ENCODE peak calls at places on chromosomes 11 and 22, in six cellular contexts. G is PC-3, N is upper lobe of right lung, P is ovary, T is thoracic aorta, W is heart right ventricle. F is an unnamed sample.

GRCh38 chr22:50498322-50498861 is 9.1 kb downstream of the LMF2 start:
- DNase-seq in P (no peak), W (peak), N (no peak), G (peak), T (no peak), F (peak)

GRCh38 chr11:123654566-123655081 is at the start of gene SCN3B:
- DNase-seq in N (peak), P (peak), G (peak), T (no peak), W (peak), F (peak)

GRCh38 chr11:73859671-73860070 is 17.0 kb downstream of the COA4 start:
- DNase-seq in T (no peak), W (no peak), N (no peak), P (no peak), G (no peak), F (no peak)

GRCh38 chr22:48340727-48341709 is 1486.7 kb downstream of the BRD1 start:
- DNase-seq in T (no peak), P (no peak), G (no peak), W (no peak), N (no peak), F (no peak)

GRCh38 chr11:102225689-102226562 is 91.4 kb upstream of the BIRC3 start:
- DNase-seq in W (no peak), N (no peak), P (no peak), T (no peak), G (peak), F (no peak)

GRCh38 chr22:23497016-23497885 is 82.8 kb downstream of the IGLL1 start:
- DNase-seq in P (no peak), G (no peak), W (no peak), T (no peak), N (peak), F (no peak)

GRCh38 chr11:65208785-65209710 is 27.3 kb downstream of the CAPN1 start:
- DNase-seq in T (no peak), P (no peak), N (no peak), W (no peak), G (no peak), F (peak)

GRCh38 chr11:126127898-126128297 is 65.2 kb upstream of the CDON start:
- DNase-seq in G (no peak), N (no peak), T (no peak), P (peak), W (no peak), F (no peak)

GRCh38 chr11:79514269-79514668 is 73.4 kb upstream of the TENM4 start:
- DNase-seq in G (no peak), P (no peak), W (no peak), N (no peak), T (no peak), F (no peak)

GRCh38 chr22:27345681-27346080 is 455.9 kb downstream of the MN1 start:
- DNase-seq in G (no peak), W (no peak), P (no peak), N (no peak), T (no peak), F (no peak)

GRCh38 chr22:29475550-29475949 is 4.5 kb upstream of the NEFH start:
- DNase-seq in G (no peak), N (no peak), T (no peak), P (no peak), W (no peak), F (no peak)

GRCh38 chr11:71495286-71496090 is 31.6 kb upstream of the KRTAP5-7 start:
- DNase-seq in N (no peak), P (no peak), T (no peak), G (no peak), W (no peak), F (no peak)

GRCh38 chr22:23180301-23180892 is at the start of gene BCR:
- DNase-seq in W (peak), G (peak), P (peak), T (no peak), N (peak), F (peak)

GRCh38 chr22:24503137-24503850 is 8.2 kb downstream of the UPB1 start:
- DNase-seq in T (no peak), W (peak), G (peak), N (no peak), P (peak), F (peak)

GRCh38 chr22:27283714-27284113 is 517.8 kb downstream of the MN1 start:
- DNase-seq in T (no peak), P (no peak), G (no peak), N (no peak), W (no peak), F (no peak)

GRCh38 chr11:10856689-10857603 is 907 bp downstream of the ZBED5 start:
- DNase-seq in P (peak), W (peak), G (peak), N (no peak), T (no peak), F (no peak)

GRCh38 chr11:132336781-132337535 is 966.5 kb downstream of the NTM start:
- DNase-seq in P (no peak), G (no peak), W (no peak), T (no peak), N (no peak), F (no peak)

GRCh38 chr11:17770048-17770652 is 35.6 kb downstream of the KCNC1 start:
- DNase-seq in T (no peak), N (peak), W (no peak), G (no peak), P (no peak), F (peak)

DNA sequence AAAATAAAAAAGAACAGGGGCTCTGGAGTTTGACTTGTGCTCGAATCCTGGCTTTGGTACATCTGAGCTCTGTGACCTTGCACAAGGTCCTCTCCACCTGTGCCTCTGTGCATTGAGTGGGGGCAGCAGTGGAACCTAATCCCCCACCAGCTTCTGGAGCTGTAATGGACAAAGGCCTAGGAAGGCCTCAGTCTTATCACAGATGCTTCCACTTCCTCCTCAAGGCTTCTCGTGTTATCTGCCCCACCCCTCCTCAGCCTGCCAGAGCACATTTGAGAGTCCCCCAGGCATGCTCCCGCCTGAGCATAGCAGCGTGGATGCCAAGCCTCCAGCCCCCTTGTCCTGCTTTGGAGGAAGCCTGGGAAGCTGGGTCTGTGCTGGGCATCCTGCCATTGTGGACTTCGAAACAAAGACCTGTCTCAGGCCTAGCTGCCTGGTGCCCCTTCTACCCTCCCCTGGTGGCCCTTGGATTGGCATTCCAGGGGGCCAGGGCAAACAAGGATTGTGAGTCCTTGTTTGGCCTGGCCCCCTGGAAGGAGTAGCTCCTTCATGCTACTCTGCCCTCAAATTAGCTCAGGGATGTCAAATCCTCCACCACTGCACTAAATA is 15.0 kb downstream of the SLC35E4 start:
- DNase-seq in G (no peak), N (no peak), T (no peak), W (no peak), P (no peak), F (no peak)
- H3K27ac ChIP-seq in G (no peak), N (no peak), T (no peak), W (no peak), P (no peak), F (no peak)

DNA sequence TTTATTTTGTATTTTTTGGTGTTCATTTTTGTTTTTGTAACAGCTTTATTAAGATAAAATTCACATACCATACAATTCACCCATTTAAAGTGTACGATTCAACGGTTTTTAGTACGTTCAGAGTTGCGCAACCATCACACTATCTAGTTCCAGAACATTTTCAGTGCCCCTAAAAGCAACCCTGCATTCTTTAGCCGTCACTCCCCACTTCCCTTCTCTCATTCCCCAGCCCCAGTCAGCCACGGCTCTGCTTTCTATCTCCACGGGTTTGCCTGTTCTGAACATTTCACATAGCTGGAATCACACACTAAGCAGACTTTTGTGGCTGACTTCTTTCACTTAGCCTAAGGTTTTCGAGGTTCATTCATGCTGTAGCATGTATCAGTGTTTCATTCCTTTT is 9.6 kb upstream of the KCNQ1OT1 start:
- DNase-seq in W (no peak), N (no peak), P (peak), T (no peak), G (no peak), F (no peak)
- H3K27ac ChIP-seq in W (no peak), N (peak), P (no peak), T (no peak), G (no peak), F (no peak)

GRCh38 chr22:37516456-37516855 is 2.8 kb downstream of the CARD10 start:
- DNase-seq in P (no peak), W (no peak), G (no peak), N (no peak), T (no peak), F (no peak)

GRCh38 chr22:37511368-37512104 is 7.7 kb downstream of the CARD10 start:
- DNase-seq in W (no peak), G (no peak), T (no peak), N (no peak), P (no peak), F (no peak)

GRCh38 chr22:37517826-37518450 is 1.3 kb downstream of the CARD10 start:
- DNase-seq in G (no peak), W (no peak), T (no peak), P (no peak), N (no peak), F (no peak)

GRCh38 chr22:37515902-37516301 is 3.3 kb downstream of the CARD10 start:
- DNase-seq in W (no peak), G (no peak), P (no peak), N (no peak), T (no peak), F (no peak)

GRCh38 chr22:37514526-37515051 is 4.6 kb downstream of the CARD10 start:
- DNase-seq in P (no peak), T (no peak), N (no peak), G (no peak), W (no peak), F (no peak)
- H3K27ac ChIP-seq in P (no peak), T (no peak), N (no peak), G (no peak), W (no peak), F (no peak)

GRCh38 chr22:26169312-26170111 is at the start of gene SEZ6L:
- DNase-seq in G (no peak), P (no peak), T (no peak), N (peak), W (peak), F (no peak)
- H3K27ac ChIP-seq in G (no peak), P (no peak), T (no peak), N (no peak), W (no peak), F (no peak)

F was measured in adrenal gland.